ENCODE peak calls at places on chromosomes 4 and X, in four cellular contexts. L, S, P and R are unnamed samples.

GRCh38 chr4:2363056-2363719 is 55.3 kb downstream of the ZFYVE28 start:
- DNase-seq in L (peak; percentile 6), S (no peak), P (no peak), R (peak; percentile 96)

GRCh38 chr4:89277412-89277811 is 30.2 kb downstream of the GPRIN3 start:
- DNase-seq in L (no peak), S (no peak), P (no peak), R (no peak)

GRCh38 chr4:173746424-173746823 is 216.4 kb upstream of the HAND2 start:
- DNase-seq in L (no peak), S (no peak), P (no peak), R (no peak)

GRCh38 chr4:177008071-177008835 is 215.5 kb upstream of the VEGFC start:
- DNase-seq in L (peak; percentile 54), S (no peak), P (peak; percentile 13), R (no peak)

GRCh38 chr4:180635276-180635675 is 1607.9 kb upstream of the TENM3 start:
- DNase-seq in L (no peak), S (no peak), P (no peak), R (no peak)

GRCh38 chrX:107718156-107718621 is 57.4 kb downstream of the TSC22D3 start:
- DNase-seq in L (peak; percentile 89), S (peak; percentile 71), P (no peak), R (peak; percentile 81)

GRCh38 chr4:6960154-6960553 is 50.5 kb downstream of the TBC1D14 start:
- DNase-seq in L (no peak), S (no peak), P (no peak), R (no peak)

GRCh38 chr4:17188035-17188967 is 289.9 kb upstream of the LDB2 start:
- DNase-seq in L (peak; percentile 41), S (no peak), P (no peak), R (no peak)

GRCh38 chr4:25993564-25994185 is 79.7 kb downstream of the SMIM20 start:
- DNase-seq in L (peak; percentile 29), S (no peak), P (no peak), R (no peak)